ENCODE peak calls at places on chromosomes 16 and 17, in five cellular contexts. Y is mammary epithelial cell, F is prostate gland, H is fibroblast of lung, V is GM23338. Q is an unnamed sample.

GRCh38 chr17:7858487-7858832 is 657 bp downstream of the CYB5D1 start:
- DNase-seq in Y (no peak), F (no peak), H (peak), V (peak), Q (no peak)

GRCh38 chr16:50296807-50297206 is 30.5 kb downstream of the ADCY7 start:
- DNase-seq in H (no peak), F (no peak), Y (no peak), V (no peak), Q (no peak)

GRCh38 chr17:29159286-29159860 is 20.8 kb downstream of the MYO18A start:
- DNase-seq in Y (no peak), H (no peak), V (no peak), F (no peak), Q (no peak)

GRCh38 chr17:46977348-46977747 is 1.7 kb downstream of the RPRML start:
- DNase-seq in F (no peak), Y (peak), V (peak), H (peak), Q (no peak)

GRCh38 chr16:5841934-5842333 is 744.3 kb upstream of the EEF2KMT start:
- DNase-seq in V (no peak), H (no peak), Y (peak), F (no peak), Q (no peak)

GRCh38 chr17:78416311-78416711 is 37.9 kb downstream of the PGS1 start:
- DNase-seq in H (peak), F (no peak), Y (no peak), V (no peak), Q (no peak)

GRCh38 chr16:88616320-88616719 is 22.1 kb upstream of the IL17C start:
- DNase-seq in H (no peak), Y (no peak), V (no peak), F (peak), Q (no peak)

GRCh38 chr16:86252596-86252995 is 257.7 kb upstream of the FOXF1 start:
- DNase-seq in V (peak), H (peak), Y (peak), F (no peak), Q (no peak)

GRCh38 chr17:33113281-33114010 is 121.8 kb downstream of the SPACA3 start:
- DNase-seq in Y (no peak), V (peak), H (peak), F (no peak), Q (no peak)

GRCh38 chr16:88993006-88993787 is 16.2 kb upstream of the CBFA2T3 start:
- DNase-seq in F (no peak), H (no peak), Y (no peak), V (no peak), Q (no peak)

GRCh38 chr17:67520282-67520906 is 143.3 kb downstream of the PITPNC1 start:
- DNase-seq in Y (no peak), F (no peak), H (peak), V (no peak), Q (no peak)

GRCh38 chr16:19885456-19886060 is 910 bp upstream of the GPRC5B start:
- DNase-seq in V (peak), F (no peak), H (no peak), Y (no peak), Q (no peak)

GRCh38 chr16:66601471-66601870 is 3.0 kb upstream of the CMTM3 start:
- DNase-seq in F (no peak), H (no peak), Y (no peak), V (no peak), Q (no peak)

GRCh38 chr16:66604376-66605176 is at the start of gene CMTM3:
- DNase-seq in F (no peak), H (peak), Y (peak), V (peak), Q (no peak)

GRCh38 chr16:66605177-66605999 is 884 bp downstream of the CMTM3 start:
- DNase-seq in F (no peak), V (peak), H (peak), Y (peak), Q (no peak)

GRCh38 chr16:66606000-66606751 is 1.7 kb downstream of the CMTM3 start:
- DNase-seq in F (no peak), Y (peak), V (no peak), H (no peak), Q (no peak)

GRCh38 chr16:66603537-66604375 is 748 bp upstream of the CMTM3 start:
- DNase-seq in Y (peak), V (peak), H (peak), F (peak), Q (peak)
- TF ChIP-seq CTCF in Y (no peak), V (no peak), H (no peak), F (no peak), Q (no peak)

DNA sequence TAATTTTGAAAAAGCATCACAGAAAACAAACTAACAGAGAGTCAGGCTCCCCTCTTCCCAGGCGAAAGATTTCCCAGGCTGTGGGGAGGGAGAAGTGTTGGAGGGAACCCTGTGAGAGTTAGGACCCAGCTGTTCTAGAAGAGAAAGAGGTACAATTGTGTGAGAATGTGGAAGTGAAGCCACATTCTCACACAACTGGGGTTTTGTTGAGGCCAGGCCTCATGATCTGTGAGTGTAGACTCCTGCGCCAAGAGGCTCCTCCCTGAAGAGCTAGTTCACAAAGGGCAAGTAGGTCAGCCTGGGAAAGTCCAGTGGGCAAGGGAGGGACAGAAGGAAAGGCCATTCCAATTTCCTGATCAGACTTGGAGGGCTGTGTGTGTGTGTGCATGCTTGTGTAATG is 15.2 kb downstream of the CD300LF start:
- DNase-seq in Y (no peak), F (no peak), H (no peak), V (no peak), Q (no peak)
- H3K4me3 ChIP-seq in Y (no peak), F (no peak), H (no peak), V (no peak), Q (no peak)

GRCh38 chr17:10314332-10314731 is 58.5 kb downstream of the MYH13 start:
- DNase-seq in H (no peak), F (no peak), Y (no peak), V (no peak), Q (no peak)

GRCh38 chr17:10313037-10313672 is 59.7 kb downstream of the MYH13 start:
- DNase-seq in Y (no peak), H (no peak), V (peak), F (no peak), Q (no peak)

GRCh38 chr17:10318540-10318939 is 54.3 kb downstream of the MYH13 start:
- DNase-seq in Y (no peak), V (peak), H (no peak), F (no peak), Q (no peak)

GRCh38 chr17:10316986-10317834 is 55.6 kb downstream of the MYH13 start:
- DNase-seq in V (peak), Y (no peak), H (no peak), F (peak), Q (no peak)
- TF ChIP-seq CTCF in V (peak), Y (peak), H (no peak), F (no peak), Q (peak)

GRCh38 chr16:27315333-27316037 is 1.7 kb downstream of the IL4R start:
- DNase-seq in H (peak), V (peak), F (peak), Y (peak), Q (no peak)
- H3K4me3 ChIP-seq in H (peak), V (no peak), F (no peak), Y (peak), Q (no peak)

DNA sequence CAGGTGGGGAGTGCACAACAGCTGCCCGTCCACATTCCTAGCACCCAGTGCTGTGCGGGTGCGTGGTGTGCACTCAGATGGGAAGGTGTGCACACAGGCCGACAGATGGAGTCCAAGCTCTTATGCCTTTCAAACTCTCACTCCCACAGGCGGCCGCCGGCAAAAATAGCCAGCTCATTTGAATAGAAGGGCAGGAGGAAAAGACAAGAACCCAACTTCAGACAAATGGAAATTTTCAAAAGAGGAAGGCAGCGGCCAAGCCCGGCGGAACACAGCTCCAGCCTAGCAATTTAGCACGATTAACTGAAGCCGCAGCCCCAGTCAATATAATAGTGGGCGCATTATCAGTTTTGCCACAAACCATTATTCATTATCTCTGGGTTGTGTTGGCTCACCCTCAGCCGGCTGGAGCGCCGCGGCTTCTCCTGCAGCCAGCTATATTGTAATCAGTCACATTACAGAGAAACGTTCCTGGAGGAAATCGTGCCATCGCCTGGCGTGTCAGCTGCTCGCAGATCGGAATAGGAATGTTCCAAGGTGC is 103.9 kb upstream of the SEC14L1 start:
- DNase-seq in H (peak), Y (peak), V (no peak), F (no peak), Q (no peak)
- TF ChIP-seq CTCF in H (no peak), Y (peak), V (no peak), F (no peak), Q (no peak)

DNA sequence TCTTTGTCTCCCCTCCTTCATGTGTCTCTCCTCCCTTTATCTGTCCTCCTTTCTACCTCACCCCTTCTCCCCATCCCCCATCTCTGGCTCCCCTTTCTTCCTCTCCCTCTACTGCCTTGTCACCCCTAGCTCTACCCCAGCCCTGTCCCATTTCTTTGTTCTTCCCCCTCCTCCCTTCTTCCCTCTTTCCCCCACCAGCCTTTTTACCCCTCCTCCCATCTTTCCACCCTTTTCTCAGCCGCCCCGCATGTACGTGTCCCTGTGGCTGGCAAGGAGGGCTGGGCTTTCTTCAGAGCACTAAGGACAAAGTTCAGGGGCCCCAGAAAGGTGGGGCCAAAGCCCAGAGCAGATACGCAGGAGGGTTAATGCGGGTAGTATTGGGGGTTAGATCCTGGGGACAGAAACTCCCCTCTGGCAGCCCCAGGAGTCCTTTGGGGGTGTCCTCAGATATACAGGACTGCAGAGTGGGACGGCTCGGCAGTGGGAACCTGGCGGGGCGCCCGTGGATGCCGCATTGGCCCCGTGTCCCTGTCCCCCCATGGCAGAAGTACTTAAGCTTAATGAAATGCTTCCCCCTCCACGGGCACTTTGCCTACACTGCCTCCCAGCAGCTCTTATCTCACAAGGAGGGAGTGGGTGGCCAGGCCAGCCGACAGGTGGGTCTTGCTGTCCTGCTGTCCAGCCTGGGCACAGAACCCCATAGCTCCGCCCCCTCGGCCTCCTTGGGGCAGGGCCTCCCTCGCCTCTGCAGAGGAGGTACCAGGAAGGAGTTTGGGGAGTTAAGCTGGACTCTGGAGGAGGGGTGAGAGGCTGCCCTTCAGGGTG is 8.3 kb downstream of the THRA start:
- DNase-seq in F (no peak), H (no peak), V (peak), Y (no peak), Q (no peak)
- H3K4me3 ChIP-seq in F (no peak), H (no peak), V (peak), Y (no peak), Q (no peak)

DNA sequence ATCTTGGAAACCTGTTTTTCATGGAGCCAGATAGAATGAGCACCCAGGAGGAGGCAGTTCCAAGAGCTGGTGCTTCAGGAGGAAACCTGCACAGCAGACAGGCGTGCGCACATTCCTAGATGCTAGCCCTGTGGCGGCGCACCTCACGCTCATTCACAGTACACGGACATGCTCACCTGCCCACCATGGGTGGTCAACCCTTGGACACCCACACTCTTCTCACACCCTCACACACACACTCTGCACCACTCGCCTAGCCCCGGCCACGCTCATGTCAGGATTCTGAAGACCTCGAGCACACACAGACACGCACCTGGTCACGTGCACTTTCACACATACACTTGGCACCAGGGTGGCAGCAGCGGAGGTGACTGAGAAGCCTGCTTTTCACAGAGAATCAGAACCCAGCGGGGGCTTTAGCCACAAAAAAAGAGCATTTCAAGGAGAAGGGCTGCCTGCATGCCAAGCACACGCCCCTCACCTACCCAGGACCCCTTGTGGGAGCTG is 28.6 kb downstream of the RAI1 start:
- DNase-seq in Y (no peak), H (no peak), V (no peak), F (no peak), Q (no peak)
- TF ChIP-seq CTCF in Y (no peak), H (no peak), V (no peak), F (no peak), Q (no peak)

Q was measured in BJ.